ENCODE peak calls at places on chromosomes 1 and 21, in four cellular contexts. One of them, this sample, is unnamed.

GRCh38 chr1:27102707-27103468 is 52.0 kb downstream of the SLC9A1 start:
- DNase-seq in activated T-cell treated with anti-CD3 and anti-CD28 coated beads, Interleukin-2, amount 50 U/mL, for 48 hours: peak; percentile 92
- DNase-seq in fibroblast of the aortic adventitia: peak; percentile 57
- DNase-seq in A549: peak; percentile 47
- DNase-seq in this sample: no peak

GRCh38 chr21:28325618-28326017 is 667.1 kb downstream of the LTN1 start:
- DNase-seq in A549: no peak
- DNase-seq in activated T-cell treated with anti-CD3 and anti-CD28 coated beads, Interleukin-2, amount 50 U/mL, for 48 hours: no peak
- DNase-seq in fibroblast of the aortic adventitia: no peak
- DNase-seq in this sample: no peak

GRCh38 chr1:109240158-109241152 is 8.9 kb upstream of the CELSR2 start:
- DNase-seq in fibroblast of the aortic adventitia: peak; percentile 41
- DNase-seq in activated T-cell treated with anti-CD3 and anti-CD28 coated beads, Interleukin-2, amount 50 U/mL, for 48 hours: peak; percentile 42
- DNase-seq in A549: no peak
- DNase-seq in this sample: no peak

GRCh38 chr1:180151508-180151907 is 3.2 kb upstream of the QSOX1 start:
- DNase-seq in activated T-cell treated with anti-CD3 and anti-CD28 coated beads, Interleukin-2, amount 50 U/mL, for 48 hours: no peak
- DNase-seq in A549: peak; percentile 36
- DNase-seq in fibroblast of the aortic adventitia: peak; percentile 89
- DNase-seq in this sample: no peak

GRCh38 chr1:186864296-186864695 is 35.5 kb downstream of the PLA2G4A start:
- DNase-seq in fibroblast of the aortic adventitia: peak; percentile 34
- DNase-seq in activated T-cell treated with anti-CD3 and anti-CD28 coated beads, Interleukin-2, amount 50 U/mL, for 48 hours: no peak
- DNase-seq in A549: no peak
- DNase-seq in this sample: no peak

GRCh38 chr1:156927215-156928042 is 7.0 kb downstream of the LRRC71 start:
- DNase-seq in activated T-cell treated with anti-CD3 and anti-CD28 coated beads, Interleukin-2, amount 50 U/mL, for 48 hours: peak; percentile 85
- DNase-seq in A549: peak; percentile 84
- DNase-seq in fibroblast of the aortic adventitia: peak; percentile 67
- DNase-seq in this sample: no peak

GRCh38 chr1:193070395-193070753 is 11.0 kb downstream of the RO60 start:
- DNase-seq in A549: no peak
- DNase-seq in fibroblast of the aortic adventitia: no peak
- DNase-seq in activated T-cell treated with anti-CD3 and anti-CD28 coated beads, Interleukin-2, amount 50 U/mL, for 48 hours: no peak
- DNase-seq in this sample: no peak

GRCh38 chr21:32578107-32578691 is 7.1 kb downstream of the TCP10L start:
- DNase-seq in fibroblast of the aortic adventitia: peak; percentile 7
- DNase-seq in A549: peak; percentile 32
- DNase-seq in activated T-cell treated with anti-CD3 and anti-CD28 coated beads, Interleukin-2, amount 50 U/mL, for 48 hours: peak; percentile 38
- DNase-seq in this sample: no peak

GRCh38 chr1:92329356-92330129 is 30.7 kb downstream of the RPAP2 start:
- DNase-seq in A549: no peak
- DNase-seq in fibroblast of the aortic adventitia: no peak
- DNase-seq in activated T-cell treated with anti-CD3 and anti-CD28 coated beads, Interleukin-2, amount 50 U/mL, for 48 hours: no peak
- DNase-seq in this sample: no peak

GRCh38 chr1:160219062-160219929 is 14.1 kb downstream of the PEA15 start:
- DNase-seq in fibroblast of the aortic adventitia: peak; percentile 84
- DNase-seq in A549: peak; percentile 70
- DNase-seq in activated T-cell treated with anti-CD3 and anti-CD28 coated beads, Interleukin-2, amount 50 U/mL, for 48 hours: no peak
- DNase-seq in this sample: no peak

GRCh38 chr1:50977575-50978143 is 7.6 kb downstream of the CDKN2C start:
- DNase-seq in fibroblast of the aortic adventitia: peak; percentile 57
- DNase-seq in activated T-cell treated with anti-CD3 and anti-CD28 coated beads, Interleukin-2, amount 50 U/mL, for 48 hours: peak; percentile 43
- DNase-seq in A549: peak; percentile 66
- DNase-seq in this sample: no peak

GRCh38 chr1:227372662-227373061 is 54.4 kb upstream of the CDC42BPA start:
- DNase-seq in activated T-cell treated with anti-CD3 and anti-CD28 coated beads, Interleukin-2, amount 50 U/mL, for 48 hours: no peak
- DNase-seq in fibroblast of the aortic adventitia: peak; percentile 66
- DNase-seq in A549: peak; percentile 72
- DNase-seq in this sample: no peak

GRCh38 chr1:161499099-161500078 is 5.9 kb upstream of the FCGR2A start:
- DNase-seq in A549: no peak
- DNase-seq in fibroblast of the aortic adventitia: peak; percentile 20
- DNase-seq in activated T-cell treated with anti-CD3 and anti-CD28 coated beads, Interleukin-2, amount 50 U/mL, for 48 hours: no peak
- DNase-seq in this sample: no peak

GRCh38 chr1:65469889-65470340 is 49.4 kb downstream of the LEPR start:
- DNase-seq in activated T-cell treated with anti-CD3 and anti-CD28 coated beads, Interleukin-2, amount 50 U/mL, for 48 hours: no peak
- DNase-seq in A549: no peak
- DNase-seq in fibroblast of the aortic adventitia: peak; percentile 82
- DNase-seq in this sample: no peak

GRCh38 chr1:183840140-183840539 is 35.2 kb downstream of the RGL1 start:
- DNase-seq in A549: peak; percentile 7
- DNase-seq in activated T-cell treated with anti-CD3 and anti-CD28 coated beads, Interleukin-2, amount 50 U/mL, for 48 hours: no peak
- DNase-seq in fibroblast of the aortic adventitia: no peak
- DNase-seq in this sample: no peak

GRCh38 chr1:206419250-206419649 is 51.0 kb upstream of the IKBKE start:
- DNase-seq in fibroblast of the aortic adventitia: no peak
- DNase-seq in activated T-cell treated with anti-CD3 and anti-CD28 coated beads, Interleukin-2, amount 50 U/mL, for 48 hours: no peak
- DNase-seq in A549: no peak
- DNase-seq in this sample: no peak

This sample was measured in SIG-M5.